ENCODE peak calls at places on chromosomes 1 and 21, in nine cellular contexts. One of them, this sample, is unnamed.

GRCh38 chr1:6343506-6344405 is 49.8 kb downstream of the ACOT7 start:
- DNase-seq in gastrocnemius medialis: peak
- DNase-seq in OCI-LY7: peak
- DNase-seq in brain microvascular endothelial cell: peak
- DNase-seq in breast epithelium: peak
- DNase-seq in GM23338: peak
- DNase-seq in left ventricle myocardium inferior: peak
- DNase-seq in upper lobe of right lung: peak
- DNase-seq in prostate gland: peak
- DNase-seq in this sample: peak

GRCh38 chr1:86618358-86618757 is 71.5 kb downstream of the CLCA4 start:
- DNase-seq in brain microvascular endothelial cell: no peak
- DNase-seq in GM23338: peak
- DNase-seq in upper lobe of right lung: no peak
- DNase-seq in gastrocnemius medialis: no peak
- DNase-seq in prostate gland: no peak
- DNase-seq in left ventricle myocardium inferior: no peak
- DNase-seq in OCI-LY7: no peak
- DNase-seq in breast epithelium: no peak
- DNase-seq in this sample: no peak

GRCh38 chr21:36028127-36029069 is 31.9 kb downstream of the SETD4 start:
- DNase-seq in gastrocnemius medialis: peak
- DNase-seq in brain microvascular endothelial cell: peak
- DNase-seq in breast epithelium: peak
- DNase-seq in prostate gland: peak
- DNase-seq in left ventricle myocardium inferior: peak
- DNase-seq in upper lobe of right lung: peak
- DNase-seq in OCI-LY7: peak
- DNase-seq in GM23338: peak
- DNase-seq in this sample: peak

GRCh38 chr21:26199471-26199870 is 28.9 kb upstream of the APP start:
- DNase-seq in GM23338: no peak
- DNase-seq in breast epithelium: no peak
- DNase-seq in prostate gland: no peak
- DNase-seq in upper lobe of right lung: no peak
- DNase-seq in brain microvascular endothelial cell: no peak
- DNase-seq in OCI-LY7: no peak
- DNase-seq in gastrocnemius medialis: no peak
- DNase-seq in left ventricle myocardium inferior: no peak
- DNase-seq in this sample: no peak

GRCh38 chr1:182909578-182909977 is 43.4 kb downstream of the SHCBP1L start:
- DNase-seq in left ventricle myocardium inferior: no peak
- DNase-seq in OCI-LY7: no peak
- DNase-seq in breast epithelium: no peak
- DNase-seq in upper lobe of right lung: no peak
- DNase-seq in GM23338: peak
- DNase-seq in gastrocnemius medialis: no peak
- DNase-seq in brain microvascular endothelial cell: no peak
- DNase-seq in prostate gland: no peak
- DNase-seq in this sample: no peak

GRCh38 chr1:39776886-39777683 is 5.9 kb upstream of the OXCT2 start:
- DNase-seq in gastrocnemius medialis: no peak
- DNase-seq in GM23338: no peak
- DNase-seq in brain microvascular endothelial cell: no peak
- DNase-seq in OCI-LY7: no peak
- DNase-seq in left ventricle myocardium inferior: no peak
- DNase-seq in upper lobe of right lung: no peak
- DNase-seq in breast epithelium: no peak
- DNase-seq in prostate gland: no peak
- DNase-seq in this sample: no peak

GRCh38 chr1:212566522-212567479 is 41.8 kb upstream of the ATF3 start:
- DNase-seq in OCI-LY7: peak
- DNase-seq in gastrocnemius medialis: no peak
- DNase-seq in breast epithelium: no peak
- DNase-seq in prostate gland: peak
- DNase-seq in brain microvascular endothelial cell: no peak
- DNase-seq in upper lobe of right lung: no peak
- DNase-seq in left ventricle myocardium inferior: no peak
- DNase-seq in GM23338: no peak
- DNase-seq in this sample: no peak

GRCh38 chr21:45551816-45552695 is 9.8 kb upstream of the SLC19A1 start:
- DNase-seq in GM23338: no peak
- DNase-seq in breast epithelium: no peak
- DNase-seq in left ventricle myocardium inferior: peak
- DNase-seq in prostate gland: no peak
- DNase-seq in gastrocnemius medialis: no peak
- DNase-seq in OCI-LY7: no peak
- DNase-seq in brain microvascular endothelial cell: no peak
- DNase-seq in upper lobe of right lung: peak
- DNase-seq in this sample: peak

GRCh38 chr1:183920651-183921050 is 115.7 kb downstream of the RGL1 start:
- DNase-seq in upper lobe of right lung: no peak
- DNase-seq in gastrocnemius medialis: no peak
- DNase-seq in brain microvascular endothelial cell: no peak
- DNase-seq in prostate gland: no peak
- DNase-seq in left ventricle myocardium inferior: no peak
- DNase-seq in breast epithelium: no peak
- DNase-seq in OCI-LY7: no peak
- DNase-seq in GM23338: no peak
- DNase-seq in this sample: peak

GRCh38 chr1:20484526-20485462 is 1.2 kb downstream of the CAMK2N1 start:
- DNase-seq in upper lobe of right lung: peak
- DNase-seq in GM23338: no peak
- DNase-seq in left ventricle myocardium inferior: no peak
- DNase-seq in OCI-LY7: no peak
- DNase-seq in brain microvascular endothelial cell: no peak
- DNase-seq in prostate gland: no peak
- DNase-seq in gastrocnemius medialis: no peak
- DNase-seq in breast epithelium: no peak
- DNase-seq in this sample: no peak

GRCh38 chr1:18776777-18777176 is 82.7 kb downstream of the TAS1R2 start:
- DNase-seq in left ventricle myocardium inferior: no peak
- DNase-seq in gastrocnemius medialis: no peak
- DNase-seq in OCI-LY7: no peak
- DNase-seq in breast epithelium: no peak
- DNase-seq in brain microvascular endothelial cell: no peak
- DNase-seq in upper lobe of right lung: no peak
- DNase-seq in GM23338: peak
- DNase-seq in prostate gland: no peak
- DNase-seq in this sample: no peak

GRCh38 chr1:193937308-193937707 is 750.9 kb upstream of the B3GALT2 start:
- DNase-seq in brain microvascular endothelial cell: no peak
- DNase-seq in GM23338: peak
- DNase-seq in OCI-LY7: no peak
- DNase-seq in upper lobe of right lung: no peak
- DNase-seq in left ventricle myocardium inferior: no peak
- DNase-seq in prostate gland: no peak
- DNase-seq in breast epithelium: no peak
- DNase-seq in gastrocnemius medialis: no peak
- DNase-seq in this sample: no peak

GRCh38 chr1:116350097-116350645 is 22.9 kb upstream of the ATP1A1 start:
- DNase-seq in prostate gland: no peak
- DNase-seq in brain microvascular endothelial cell: no peak
- DNase-seq in gastrocnemius medialis: no peak
- DNase-seq in breast epithelium: no peak
- DNase-seq in upper lobe of right lung: no peak
- DNase-seq in GM23338: no peak
- DNase-seq in OCI-LY7: no peak
- DNase-seq in left ventricle myocardium inferior: no peak
- DNase-seq in this sample: no peak

GRCh38 chr21:39637971-39638628 is 25.4 kb downstream of the B3GALT5 start:
- DNase-seq in OCI-LY7: no peak
- DNase-seq in brain microvascular endothelial cell: no peak
- DNase-seq in breast epithelium: no peak
- DNase-seq in GM23338: no peak
- DNase-seq in left ventricle myocardium inferior: no peak
- DNase-seq in upper lobe of right lung: no peak
- DNase-seq in gastrocnemius medialis: no peak
- DNase-seq in prostate gland: no peak
- DNase-seq in this sample: no peak

GRCh38 chr21:39799178-39799577 is 54.2 kb downstream of the IGSF5 start:
- DNase-seq in upper lobe of right lung: no peak
- DNase-seq in prostate gland: peak
- DNase-seq in GM23338: no peak
- DNase-seq in gastrocnemius medialis: no peak
- DNase-seq in OCI-LY7: no peak
- DNase-seq in left ventricle myocardium inferior: peak
- DNase-seq in brain microvascular endothelial cell: no peak
- DNase-seq in breast epithelium: no peak
- DNase-seq in this sample: peak

GRCh38 chr21:43659136-43660000 is at the start of the genes HSF2BP and RRP1B:
- DNase-seq in gastrocnemius medialis: peak
- DNase-seq in OCI-LY7: peak
- DNase-seq in GM23338: peak
- DNase-seq in prostate gland: peak
- DNase-seq in breast epithelium: peak
- DNase-seq in upper lobe of right lung: peak
- DNase-seq in left ventricle myocardium inferior: peak
- DNase-seq in brain microvascular endothelial cell: peak
- DNase-seq in this sample: peak
- TF ChIP-seq CTCF in gastrocnemius medialis: peak
- TF ChIP-seq CTCF in OCI-LY7: no peak
- TF ChIP-seq CTCF in GM23338: no peak
- TF ChIP-seq CTCF in prostate gland: no peak
- TF ChIP-seq CTCF in breast epithelium: peak
- TF ChIP-seq CTCF in upper lobe of right lung: no peak
- TF ChIP-seq CTCF in left ventricle myocardium inferior: no peak
- TF ChIP-seq CTCF in brain microvascular endothelial cell: peak
- TF ChIP-seq CTCF in this sample: no peak

GRCh38 chr1:43253173-43253572 is 16.6 kb upstream of the TMEM125 start:
- DNase-seq in GM23338: no peak
- DNase-seq in left ventricle myocardium inferior: no peak
- DNase-seq in OCI-LY7: no peak
- DNase-seq in breast epithelium: no peak
- DNase-seq in upper lobe of right lung: peak
- DNase-seq in brain microvascular endothelial cell: no peak
- DNase-seq in prostate gland: no peak
- DNase-seq in gastrocnemius medialis: no peak
- DNase-seq in this sample: no peak
- H3K27ac ChIP-seq in GM23338: no peak
- H3K27ac ChIP-seq in left ventricle myocardium inferior: no peak
- H3K27ac ChIP-seq in OCI-LY7: no peak
- H3K27ac ChIP-seq in breast epithelium: no peak
- H3K27ac ChIP-seq in upper lobe of right lung: no peak
- H3K27ac ChIP-seq in brain microvascular endothelial cell: no peak
- H3K27ac ChIP-seq in prostate gland: no peak
- H3K27ac ChIP-seq in gastrocnemius medialis: no peak
- H3K27ac ChIP-seq in this sample: no peak

GRCh38 chr1:59075021-59075420 is 221.9 kb upstream of the FGGY start:
- DNase-seq in prostate gland: no peak
- DNase-seq in brain microvascular endothelial cell: no peak
- DNase-seq in GM23338: no peak
- DNase-seq in breast epithelium: no peak
- DNase-seq in gastrocnemius medialis: no peak
- DNase-seq in left ventricle myocardium inferior: no peak
- DNase-seq in upper lobe of right lung: no peak
- DNase-seq in OCI-LY7: no peak
- DNase-seq in this sample: no peak

GRCh38 chr1:59074574-59074973 is 222.3 kb upstream of the FGGY start:
- DNase-seq in OCI-LY7: no peak
- DNase-seq in prostate gland: no peak
- DNase-seq in upper lobe of right lung: no peak
- DNase-seq in gastrocnemius medialis: no peak
- DNase-seq in left ventricle myocardium inferior: no peak
- DNase-seq in brain microvascular endothelial cell: no peak
- DNase-seq in GM23338: no peak
- DNase-seq in breast epithelium: no peak
- DNase-seq in this sample: no peak

GRCh38 chr1:59071289-59071688 is 225.6 kb upstream of the FGGY start:
- DNase-seq in GM23338: no peak
- DNase-seq in left ventricle myocardium inferior: no peak
- DNase-seq in breast epithelium: peak
- DNase-seq in prostate gland: peak
- DNase-seq in gastrocnemius medialis: no peak
- DNase-seq in upper lobe of right lung: no peak
- DNase-seq in brain microvascular endothelial cell: no peak
- DNase-seq in OCI-LY7: no peak
- DNase-seq in this sample: no peak

GRCh38 chr1:59070607-59071006 is 226.3 kb upstream of the FGGY start:
- DNase-seq in OCI-LY7: no peak
- DNase-seq in prostate gland: no peak
- DNase-seq in upper lobe of right lung: no peak
- DNase-seq in gastrocnemius medialis: no peak
- DNase-seq in left ventricle myocardium inferior: no peak
- DNase-seq in GM23338: no peak
- DNase-seq in brain microvascular endothelial cell: no peak
- DNase-seq in breast epithelium: no peak
- DNase-seq in this sample: no peak

GRCh38 chr1:59072017-59072947 is 224.6 kb upstream of the FGGY start:
- DNase-seq in OCI-LY7: peak
- DNase-seq in brain microvascular endothelial cell: no peak
- DNase-seq in GM23338: peak
- DNase-seq in left ventricle myocardium inferior: no peak
- DNase-seq in prostate gland: no peak
- DNase-seq in gastrocnemius medialis: no peak
- DNase-seq in breast epithelium: no peak
- DNase-seq in upper lobe of right lung: no peak
- DNase-seq in this sample: no peak
- TF ChIP-seq CTCF in OCI-LY7: no peak
- TF ChIP-seq CTCF in brain microvascular endothelial cell: peak
- TF ChIP-seq CTCF in GM23338: no peak
- TF ChIP-seq CTCF in left ventricle myocardium inferior: no peak
- TF ChIP-seq CTCF in prostate gland: no peak
- TF ChIP-seq CTCF in gastrocnemius medialis: no peak
- TF ChIP-seq CTCF in breast epithelium: no peak
- TF ChIP-seq CTCF in upper lobe of right lung: no peak
- TF ChIP-seq CTCF in this sample: no peak

GRCh38 chr1:208562021-208562950 is 318.1 kb upstream of the PLXNA2 start:
- DNase-seq in left ventricle myocardium inferior: no peak
- DNase-seq in GM23338: no peak
- DNase-seq in OCI-LY7: no peak
- DNase-seq in gastrocnemius medialis: no peak
- DNase-seq in upper lobe of right lung: no peak
- DNase-seq in prostate gland: no peak
- DNase-seq in breast epithelium: no peak
- DNase-seq in brain microvascular endothelial cell: no peak
- DNase-seq in this sample: no peak

GRCh38 chr1:208570362-208570761 is 326.2 kb upstream of the PLXNA2 start:
- DNase-seq in gastrocnemius medialis: no peak
- DNase-seq in OCI-LY7: no peak
- DNase-seq in brain microvascular endothelial cell: no peak
- DNase-seq in left ventricle myocardium inferior: no peak
- DNase-seq in prostate gland: no peak
- DNase-seq in upper lobe of right lung: no peak
- DNase-seq in breast epithelium: no peak
- DNase-seq in GM23338: no peak
- DNase-seq in this sample: no peak

GRCh38 chr1:208569181-208569580 is 325.0 kb upstream of the PLXNA2 start:
- DNase-seq in upper lobe of right lung: no peak
- DNase-seq in prostate gland: no peak
- DNase-seq in breast epithelium: no peak
- DNase-seq in left ventricle myocardium inferior: no peak
- DNase-seq in gastrocnemius medialis: no peak
- DNase-seq in brain microvascular endothelial cell: no peak
- DNase-seq in OCI-LY7: no peak
- DNase-seq in GM23338: no peak
- DNase-seq in this sample: no peak

GRCh38 chr1:208564466-208564865 is 320.3 kb upstream of the PLXNA2 start:
- DNase-seq in left ventricle myocardium inferior: no peak
- DNase-seq in GM23338: no peak
- DNase-seq in prostate gland: no peak
- DNase-seq in gastrocnemius medialis: no peak
- DNase-seq in brain microvascular endothelial cell: no peak
- DNase-seq in breast epithelium: no peak
- DNase-seq in upper lobe of right lung: no peak
- DNase-seq in OCI-LY7: no peak
- DNase-seq in this sample: no peak

GRCh38 chr1:208565761-208566440 is 321.7 kb upstream of the PLXNA2 start:
- DNase-seq in GM23338: no peak
- DNase-seq in left ventricle myocardium inferior: no peak
- DNase-seq in prostate gland: no peak
- DNase-seq in breast epithelium: no peak
- DNase-seq in gastrocnemius medialis: no peak
- DNase-seq in brain microvascular endothelial cell: no peak
- DNase-seq in upper lobe of right lung: no peak
- DNase-seq in OCI-LY7: no peak
- DNase-seq in this sample: no peak
- H3K27ac ChIP-seq in GM23338: no peak
- H3K27ac ChIP-seq in left ventricle myocardium inferior: no peak
- H3K27ac ChIP-seq in prostate gland: no peak
- H3K27ac ChIP-seq in breast epithelium: no peak
- H3K27ac ChIP-seq in gastrocnemius medialis: no peak
- H3K27ac ChIP-seq in brain microvascular endothelial cell: no peak
- H3K27ac ChIP-seq in upper lobe of right lung: no peak
- H3K27ac ChIP-seq in OCI-LY7: no peak
- H3K27ac ChIP-seq in this sample: no peak